ENCODE peak calls at places on chromosomes 3 and 15, in five cellular contexts. M, V, W, B and X are unnamed samples.

GRCh38 chr3:71111784-71112440 is 471.6 kb downstream of the FOXP1 start:
- DNase-seq in B (peak), V (no peak), W (peak), M (no peak), X (no peak)

GRCh38 chr15:25600751-25601150 is 161.9 kb upstream of the UBE3A start:
- DNase-seq in B (no peak), W (peak), M (no peak), V (no peak), X (no peak)

GRCh38 chr3:13172644-13173013 is 99.4 kb upstream of the IQSEC1 start:
- DNase-seq in V (no peak), W (no peak), B (no peak), M (no peak), X (no peak)

GRCh38 chr15:74307827-74308642 is 59.4 kb downstream of the CYP11A1 start:
- DNase-seq in M (peak), B (peak), W (peak), V (peak), X (no peak)

GRCh38 chr15:90774731-90775521 is 57.8 kb downstream of the BLM start:
- DNase-seq in W (peak), B (peak), V (no peak), M (no peak), X (no peak)

GRCh38 chr3:185561374-185561943 is 9.1 kb upstream of the LIPH start:
- DNase-seq in W (no peak), V (no peak), M (no peak), B (no peak), X (no peak)

GRCh38 chr3:14877404-14877803 is 58.6 kb downstream of the FGD5 start:
- DNase-seq in M (no peak), B (peak), W (no peak), V (no peak), X (no peak)

GRCh38 chr3:51190827-51191226 is 194.3 kb upstream of the MANF start:
- DNase-seq in V (no peak), B (no peak), M (no peak), W (no peak), X (no peak)

GRCh38 chr3:102129774-102130608 is 280.7 kb downstream of the NFKBIZ start:
- DNase-seq in V (no peak), M (peak), B (peak), W (peak), X (no peak)

GRCh38 chr15:77746254-77747174 is 113.8 kb upstream of the LINGO1 start:
- DNase-seq in B (no peak), V (no peak), M (no peak), W (no peak), X (no peak)

GRCh38 chr15:89772933-89773583 is 3.1 kb upstream of the MESP2 start:
- DNase-seq in M (no peak), V (no peak), W (peak), B (no peak), X (no peak)

GRCh38 chr3:192354687-192355086 is 372.7 kb downstream of the FGF12 start:
- DNase-seq in W (no peak), V (no peak), B (no peak), M (no peak), X (no peak)

GRCh38 chr3:189664311-189664710 is 33.1 kb downstream of the TP63 start:
- DNase-seq in V (no peak), W (peak), B (peak), M (no peak), X (peak)

GRCh38 chr3:194346035-194346434 is 5.1 kb downstream of the CPN2 start:
- DNase-seq in W (no peak), B (no peak), V (no peak), M (no peak), X (no peak)

GRCh38 chr15:90240856-90241255 is 6.8 kb downstream of the GDPGP1 start:
- DNase-seq in B (no peak), V (no peak), W (no peak), M (no peak), X (no peak)

GRCh38 chr15:53739651-53740050 is 19.8 kb downstream of the WDR72 start:
- DNase-seq in W (no peak), B (no peak), M (no peak), V (no peak), X (no peak)

GRCh38 chr3:132079150-132079549 is 44.3 kb upstream of the CPNE4 start:
- DNase-seq in V (no peak), W (no peak), M (no peak), B (no peak), X (no peak)

GRCh38 chr3:176663376-176663775 is 533.9 kb downstream of the TBL1XR1 start:
- DNase-seq in V (no peak), W (peak), B (peak), M (no peak), X (no peak)

GRCh38 chr3:124699033-124699432 is 31.2 kb upstream of the UMPS start:
- DNase-seq in W (no peak), M (no peak), B (no peak), V (no peak), X (no peak)

GRCh38 chr15:62262305-62262941 is 97.3 kb upstream of the C2CD4B start:
- DNase-seq in M (no peak), W (no peak), B (no peak), V (no peak), X (no peak)

GRCh38 chr3:157856078-157856939 is 249.9 kb downstream of the SHOX2 start:
- DNase-seq in W (peak), V (no peak), B (no peak), M (no peak), X (no peak)

GRCh38 chr3:23740517-23741402 is 65.0 kb upstream of the UBE2E1 start:
- DNase-seq in B (peak), W (peak), M (no peak), V (no peak), X (no peak)

GRCh38 chr3:25631989-25632388 is 32.7 kb downstream of the TOP2B start:
- DNase-seq in W (no peak), V (no peak), M (no peak), B (no peak), X (no peak)

GRCh38 chr3:148075829-148076716 is 621.6 kb upstream of the AGTR1 start:
- DNase-seq in V (no peak), W (peak), M (peak), B (peak), X (no peak)

GRCh38 chr3:171932153-171932567 is 89.0 kb downstream of the TMEM212 start:
- DNase-seq in V (no peak), B (no peak), M (no peak), W (no peak), X (no peak)

GRCh38 chr3:15923640-15924405 is 126.0 kb upstream of the ANKRD28 start:
- DNase-seq in W (no peak), M (no peak), V (no peak), B (no peak), X (no peak)

GRCh38 chr15:32861741-32862140 is 143.9 kb downstream of the GREM1 start:
- DNase-seq in W (peak), M (peak), V (peak), B (no peak), X (no peak)

GRCh38 chr15:99556578-99556977 is 9.2 kb upstream of the MEF2A start:
- DNase-seq in B (no peak), V (no peak), W (no peak), M (no peak), X (no peak)

GRCh38 chr3:45730409-45731154 is 41.4 kb downstream of the SACM1L start:
- DNase-seq in M (peak), V (no peak), W (no peak), B (no peak), X (no peak)

GRCh38 chr3:71185733-71186455 is 397.6 kb downstream of the FOXP1 start:
- DNase-seq in M (no peak), W (peak), V (no peak), B (peak), X (no peak)

GRCh38 chr15:94677202-94677790 is 445.9 kb downstream of the MCTP2 start:
- DNase-seq in V (no peak), B (no peak), W (no peak), M (no peak), X (no peak)

GRCh38 chr15:80915462-80915861 is 74.2 kb downstream of the MESD start:
- DNase-seq in V (no peak), B (no peak), M (no peak), W (no peak), X (no peak)

GRCh38 chr3:170997966-170998913 is 28.3 kb downstream of the SLC2A2 start:
- DNase-seq in V (no peak), B (peak), W (peak), M (peak), X (no peak)

GRCh38 chr3:8516047-8516671 is 14.5 kb downstream of the LMCD1 start:
- DNase-seq in W (no peak), M (peak), V (no peak), B (no peak), X (no peak)

GRCh38 chr3:158106773-158107461 is 697 bp upstream of the SHOX2 start:
- DNase-seq in W (peak), M (no peak), B (peak), V (no peak), X (no peak)

GRCh38 chr3:32733631-32734229 is 48.7 kb downstream of the CNOT10 start:
- DNase-seq in B (peak), V (peak), W (peak), M (peak), X (no peak)

GRCh38 chr3:113186566-113186965 is 24.8 kb upstream of the BOC start:
- DNase-seq in V (no peak), W (no peak), B (no peak), M (no peak), X (no peak)

GRCh38 chr3:129304553-129305222 is 26.0 kb downstream of the HMCES start:
- DNase-seq in B (no peak), W (no peak), V (no peak), M (no peak), X (no peak)

GRCh38 chr3:160869825-160870224 is 113.8 kb downstream of the PPM1L start:
- DNase-seq in V (no peak), B (no peak), M (no peak), W (peak), X (no peak)